ENCODE peak calls at places on chromosomes 3 and 15, in six cellular contexts. O is AG09309, J is Daoy, T is T-cell, E is EL, R is dorsolateral prefrontal cortex. Z is an unnamed sample.

GRCh38 chr3:4755566-4755965 is 223.7 kb upstream of the BHLHE40 start:
- DNase-seq in J (no peak), T (no peak), E (no peak), O (no peak), R (no peak), Z (peak; percentile 19)

GRCh38 chr3:42182555-42182954 is 83.4 kb downstream of the CCK start:
- DNase-seq in R (no peak), T (no peak), O (peak; percentile 8), E (no peak), J (no peak), Z (no peak)

GRCh38 chr3:10116138-10116460 is 624 bp downstream of the BRK1 start:
- DNase-seq in R (no peak), J (peak; percentile 55), E (peak; percentile 73), O (no peak), T (no peak), Z (no peak)

GRCh38 chr3:164940737-164941136 is 137.6 kb downstream of the SI start:
- DNase-seq in E (no peak), T (no peak), J (no peak), R (no peak), O (no peak), Z (no peak)

GRCh38 chr3:12829404-12829803 is 12.0 kb downstream of the RPL32 start:
- DNase-seq in R (no peak), O (no peak), J (no peak), E (no peak), T (no peak), Z (no peak)

GRCh38 chr15:83733206-83733605 is 79.3 kb downstream of the ADAMTSL3 start:
- DNase-seq in O (no peak), J (peak; percentile 86), E (peak; percentile 36), T (no peak), R (no peak), Z (no peak)

GRCh38 chr3:194749631-194750271 is 64.1 kb downstream of the FAM43A start:
- DNase-seq in E (no peak), O (no peak), J (no peak), T (no peak), R (no peak), Z (no peak)

GRCh38 chr3:132788299-132788698 is 66.1 kb upstream of the NPHP3 start:
- DNase-seq in R (no peak), E (peak; percentile 79), J (no peak), O (peak; percentile 58), T (no peak), Z (no peak)

GRCh38 chr3:127015282-127016042 is 32.5 kb downstream of the PLXNA1 start:
- DNase-seq in O (no peak), T (no peak), E (no peak), J (no peak), R (peak; percentile 63), Z (no peak)

GRCh38 chr3:77868725-77869124 is 828.8 kb downstream of the ROBO2 start:
- DNase-seq in O (no peak), J (no peak), E (no peak), T (no peak), R (no peak), Z (no peak)

GRCh38 chr15:66408254-66408653 is 21.5 kb downstream of the MAP2K1 start:
- DNase-seq in J (no peak), R (no peak), E (no peak), O (no peak), T (no peak), Z (no peak)

GRCh38 chr3:35183915-35184675 is 455.2 kb upstream of the ARPP21 start:
- DNase-seq in T (no peak), O (no peak), J (no peak), R (no peak), E (no peak), Z (no peak)

GRCh38 chr3:73709712-73710111 is 85.0 kb upstream of the PDZRN3 start:
- DNase-seq in T (no peak), O (no peak), J (no peak), E (no peak), R (no peak), Z (no peak)

GRCh38 chr3:59542276-59542675 is 492.5 kb upstream of the CFAP20DC start:
- DNase-seq in O (no peak), J (no peak), E (no peak), R (no peak), T (no peak), Z (no peak)

GRCh38 chr15:29926083-29926388 is 103.8 kb upstream of the TJP1 start:
- DNase-seq in J (no peak), E (no peak), T (no peak), O (no peak), R (no peak), Z (no peak)

GRCh38 chr15:66006986-66007385 is 137.7 kb downstream of the RAB11A start:
- DNase-seq in J (peak; percentile 44), O (peak; percentile 2), T (no peak), R (no peak), E (peak; percentile 7), Z (no peak)

GRCh38 chr15:59260090-59260489 is 53.4 kb downstream of the LDHAL6B start:
- DNase-seq in T (no peak), O (no peak), E (no peak), R (peak; percentile 90), J (no peak), Z (peak; percentile 70)

GRCh38 chr3:98552232-98553020 is 20.6 kb downstream of the GPR15 start:
- DNase-seq in T (no peak), R (no peak), O (no peak), J (no peak), E (no peak), Z (no peak)

GRCh38 chr3:9945358-9945757 is 6.8 kb downstream of the PRRT3 start:
- DNase-seq in R (no peak), O (no peak), J (no peak), E (no peak), T (no peak), Z (peak; percentile 54)

GRCh38 chr3:100615684-100616083 is 6.3 kb downstream of the ADGRG7 start:
- DNase-seq in J (no peak), T (no peak), O (no peak), E (peak; percentile 43), R (no peak), Z (no peak)

Z was measured in cardiac septum.